ENCODE peak calls at places on chromosomes 5 and 9, in eight cellular contexts. Z is esophagus muscularis mucosa, T is spleen, J is adrenal gland, A is transverse colon, V is right lobe of liver, W is tibial nerve, S is ovary. D is an unnamed sample.
A peak's percentile ranks its signal among the peaks of the same experiment; 100 is the strongest.

GRCh38 chr5:38450627-38451371 is 105.6 kb downstream of the LIFR start:
- DNase-seq in V (no peak), Z (no peak), J (no peak), W (no peak), S (no peak), T (no peak), A (no peak), D (no peak)

GRCh38 chr9:19517202-19517942 is 108.6 kb downstream of the ACER2 start:
- DNase-seq in S (no peak), A (no peak), T (no peak), J (no peak), V (no peak), Z (no peak), W (no peak), D (no peak)

GRCh38 chr9:6646028-6646636 is 603 bp upstream of the GLDC start:
- DNase-seq in T (no peak), S (no peak), W (no peak), J (no peak), Z (no peak), A (no peak), V (no peak), D (no peak)

GRCh38 chr9:126880947-126881332 is 20.5 kb downstream of the ZBTB34 start:
- DNase-seq in S (no peak), V (no peak), W (no peak), A (no peak), Z (no peak), T (no peak), J (no peak), D (no peak)

GRCh38 chr9:93996863-93997262 is 41.7 kb upstream of the BARX1 start:
- DNase-seq in Z (peak; percentile 45), A (no peak), T (no peak), W (no peak), S (no peak), V (no peak), J (no peak), D (no peak)

GRCh38 chr5:61603211-61603908 is 271.3 kb downstream of the ZSWIM6 start:
- DNase-seq in W (no peak), S (no peak), T (no peak), V (peak; percentile 61), Z (no peak), J (peak; percentile 44), A (no peak), D (no peak)

GRCh38 chr5:169050146-169050571 is 250.8 kb downstream of the SLIT3 start:
- DNase-seq in V (no peak), S (no peak), A (no peak), Z (no peak), W (no peak), J (no peak), T (no peak), D (no peak)

GRCh38 chr9:135047026-135047350 is 40.5 kb upstream of the OLFM1 start:
- DNase-seq in W (no peak), S (no peak), T (no peak), V (no peak), Z (no peak), A (no peak), J (no peak), D (no peak)

GRCh38 chr5:91101777-91102379 is 281.2 kb downstream of the ARRDC3 start:
- DNase-seq in J (peak; percentile 83), A (peak; percentile 75), V (peak; percentile 81), W (peak; percentile 82), Z (no peak), T (peak; percentile 83), S (peak; percentile 83), D (peak; percentile 64)

GRCh38 chr9:127754099-127754760 is 19.1 kb upstream of the TOR2A start:
- DNase-seq in T (no peak), J (no peak), A (no peak), S (no peak), Z (no peak), W (no peak), V (no peak), D (no peak)

GRCh38 chr9:17807670-17808282 is 228.9 kb downstream of the SH3GL2 start:
- DNase-seq in W (no peak), J (no peak), S (no peak), V (peak; percentile 53), T (no peak), A (peak; percentile 27), Z (peak; percentile 53), D (no peak)

GRCh38 chr9:84950879-84951811 is 281.6 kb downstream of the NTRK2 start:
- DNase-seq in A (no peak), Z (no peak), J (no peak), V (no peak), T (no peak), S (no peak), W (no peak), D (no peak)

GRCh38 chr9:135070964-135071735 is 16.3 kb upstream of the OLFM1 start:
- DNase-seq in S (no peak), Z (no peak), J (no peak), W (no peak), A (peak; percentile 0), V (peak; percentile 28), T (peak; percentile 61), D (peak; percentile 3)

GRCh38 chr5:157911568-157911967 is 52.6 kb upstream of the CLINT1 start:
- DNase-seq in W (no peak), Z (no peak), S (no peak), T (no peak), J (no peak), A (no peak), V (no peak), D (no peak)
- TF ChIP-seq POLR2A in W (no peak), Z (no peak), S (no peak), T (no peak), J (no peak), A (no peak), V (no peak), D (no peak)

GRCh38 chr5:1894243-1894642 is 11.5 kb upstream of the IRX4 start:
- DNase-seq in T (peak; percentile 25), W (no peak), V (no peak), A (no peak), J (no peak), Z (no peak), S (no peak), D (no peak)
- H3K27me3 ChIP-seq in T (peaks cover 45% of the 10 kb centered on the region), W (no peaks in the 10 kb centered on the region), V (no peaks in the 10 kb centered on the region), A (peaks cover 19% of the 10 kb centered on the region), J (peaks cover 15% of the 10 kb centered on the region), Z (no peaks in the 10 kb centered on the region), S (no peaks in the 10 kb centered on the region), D (no peaks in the 10 kb centered on the region)

GRCh38 chr5:78109891-78110324 is 184.6 kb downstream of the AP3B1 start:
- DNase-seq in W (no peak), A (no peak), Z (no peak), V (no peak), S (no peak), J (no peak), T (no peak), D (no peak)
- H3K4me1 ChIP-seq in W (no peaks in the 10 kb centered on the region), A (no peaks in the 10 kb centered on the region), Z (no peaks in the 10 kb centered on the region), V (no peaks in the 10 kb centered on the region), S (no peaks in the 10 kb centered on the region), J (no peaks in the 10 kb centered on the region), T (peaks cover 6% of the 10 kb centered on the region), D (no peaks in the 10 kb centered on the region)

DNA sequence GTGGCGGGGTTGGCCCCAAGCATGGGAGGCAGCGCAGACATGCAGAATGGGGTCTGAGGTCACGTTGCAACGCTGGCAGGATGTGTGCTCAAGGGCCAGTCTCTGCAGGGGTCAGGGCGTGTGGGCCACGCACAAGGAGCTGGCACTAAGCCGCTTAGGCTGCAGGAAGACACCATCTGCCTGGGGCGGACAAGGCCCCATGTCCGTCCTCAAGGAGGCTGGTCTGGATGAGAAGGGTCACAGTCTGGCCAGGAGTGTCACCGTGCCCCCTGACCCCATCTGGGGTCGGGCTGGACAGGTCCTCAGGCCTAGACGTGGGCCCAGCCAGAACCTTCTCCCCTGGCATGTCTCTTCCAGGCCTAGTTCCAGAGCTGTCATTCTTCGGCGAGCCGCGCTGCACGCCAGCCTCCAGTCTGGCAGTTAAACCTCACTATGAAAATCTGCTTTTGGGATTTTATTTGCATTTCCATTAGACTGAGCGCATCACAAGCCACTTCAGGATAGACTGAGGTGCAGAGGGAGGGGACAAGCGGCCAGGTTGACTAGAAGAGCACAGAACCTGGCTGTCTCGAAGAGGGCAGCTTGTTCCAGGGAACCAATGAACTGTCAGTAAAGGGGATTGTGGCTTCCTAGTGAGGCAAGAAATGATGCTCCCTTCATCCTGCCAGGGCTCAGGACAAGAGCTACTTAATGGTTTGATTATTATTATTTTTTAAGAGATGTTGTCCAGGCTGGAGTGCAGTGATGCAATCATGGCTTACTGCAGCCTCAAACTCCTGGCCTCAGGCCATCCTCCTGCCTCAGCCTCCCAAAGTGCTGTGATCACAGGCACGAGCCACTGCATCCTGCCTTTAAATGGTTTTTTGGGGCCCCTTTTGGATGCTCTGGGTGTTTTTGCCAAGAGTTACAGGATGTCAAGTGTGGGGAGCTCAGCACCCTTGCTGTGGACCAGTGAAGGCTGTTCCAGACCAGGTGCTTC is 4.3 kb downstream of the BRD3OS start:
- DNase-seq in A (no peak), Z (no peak), V (no peak), T (peak; percentile 74), S (no peak), W (no peak), J (no peak), D (no peak)
- TF ChIP-seq POLR2A in A (no peak), Z (no peak), V (no peak), T (no peak), S (no peak), W (no peak), J (no peak), D (no peak)

D was measured in uterus.